ENCODE peak calls at places on chromosomes 4 and X, in four cellular contexts. D is heart right ventricle, G is Caki2, O is activated T-cell treated with anti-CD3 and anti-CD28 coated beads for 1 hour. S is an unnamed sample.
A peak's percentile ranks its signal among the peaks of the same experiment; 100 is the strongest.

GRCh38 chr4:113971706-113972360 is 7.6 kb downstream of the ARSJ start:
- DNase-seq in D (no peak), G (no peak), O (no peak), S (no peak)

GRCh38 chr4:68855771-68856170 is 40.0 kb downstream of the UGT2B10 start:
- DNase-seq in D (no peak), G (no peak), O (no peak), S (no peak)

GRCh38 chr4:10619220-10619619 is 65.3 kb downstream of the CLNK start:
- DNase-seq in D (no peak), G (peak; percentile 35), O (no peak), S (no peak)

GRCh38 chrX:39445336-39445735 is 644.1 kb downstream of the MID1IP1 start:
- DNase-seq in D (no peak), G (no peak), O (peak; percentile 20), S (peak; percentile 39)

GRCh38 chr4:147318581-147318980 is 162.3 kb upstream of the EDNRA start:
- DNase-seq in D (no peak), G (no peak), O (no peak), S (no peak)

GRCh38 chr4:95835672-95836071 is 4.2 kb upstream of the PDHA2 start:
- DNase-seq in D (no peak), G (peak; percentile 2), O (no peak), S (peak; percentile 4)

GRCh38 chr4:55509272-55509671 is 37.4 kb downstream of the CLOCK start:
- DNase-seq in D (no peak), G (no peak), O (no peak), S (no peak)

GRCh38 chrX:9927638-9928037 is 39.5 kb upstream of the CLDN34 start:
- DNase-seq in D (no peak), G (no peak), O (no peak), S (no peak)

GRCh38 chr4:39706829-39707511 is 9.0 kb downstream of the UBE2K start:
- DNase-seq in D (no peak), G (peak; percentile 59), O (no peak), S (peak; percentile 40)

GRCh38 chrX:34893741-34894140 is 48.9 kb upstream of the FAM47B start:
- DNase-seq in D (no peak), G (no peak), O (no peak), S (no peak)

GRCh38 chr4:123481034-123481433 is 84.4 kb downstream of the SPRY1 start:
- DNase-seq in D (no peak), G (no peak), O (no peak), S (no peak)

GRCh38 chr4:10554694-10555093 is 97.5 kb upstream of the ZNF518B start:
- DNase-seq in D (no peak), G (peak; percentile 30), O (peak; percentile 23), S (peak; percentile 62)

GRCh38 chrX:20217279-20217678 is 49.4 kb downstream of the RPS6KA3 start:
- DNase-seq in D (no peak), G (no peak), O (no peak), S (no peak)

GRCh38 chr4:600850-601515 is 24.4 kb upstream of the PDE6B start:
- DNase-seq in D (no peak), G (no peak), O (no peak), S (no peak)

GRCh38 chrX:3697701-3698279 is 15.7 kb downstream of the PRKX start:
- DNase-seq in D (peak; percentile 22), G (peak; percentile 96), O (no peak), S (peak; percentile 29)

GRCh38 chr4:143558823-143559756 is 45.6 kb downstream of the SMARCA5 start:
- DNase-seq in D (peak; percentile 62), G (peak; percentile 74), O (peak; percentile 61), S (peak; percentile 83)

GRCh38 chrX:2894885-2895292 is 34.2 kb downstream of the ARSD start:
- DNase-seq in D (no peak), G (peak; percentile 38), O (no peak), S (no peak)

GRCh38 chr4:165204462-165204830 is 2.9 kb upstream of the KLHL2 start:
- DNase-seq in D (no peak), G (no peak), O (no peak), S (no peak)

GRCh38 chr4:169248645-169249044 is 22.1 kb downstream of the SH3RF1 start:
- DNase-seq in D (no peak), G (no peak), O (no peak), S (no peak)

GRCh38 chr4:73740353-73740778 is at the start of gene CXCL8:
- DNase-seq in D (peak; percentile 45), G (peak; percentile 76), O (no peak), S (no peak)

GRCh38 chr4:7697821-7698220 is 241.8 kb downstream of the AFAP1 start:
- DNase-seq in D (no peak), G (no peak), O (no peak), S (no peak)

GRCh38 chr4:168098257-168098717 is 6.0 kb downstream of the ANXA10 start:
- DNase-seq in D (no peak), G (peak; percentile 42), O (no peak), S (no peak)

GRCh38 chr4:144575181-144575580 is 70.8 kb upstream of the HHIP start:
- DNase-seq in D (no peak), G (no peak), O (no peak), S (peak; percentile 40)

GRCh38 chr4:147285751-147286150 is 195.1 kb upstream of the EDNRA start:
- DNase-seq in D (no peak), G (no peak), O (no peak), S (no peak)

GRCh38 chr4:1371151-1371830 is 24.3 kb downstream of the UVSSA start:
- DNase-seq in D (no peak), G (no peak), O (no peak), S (no peak)

GRCh38 chr4:104519588-104519987 is 24.9 kb upstream of the CXXC4 start:
- DNase-seq in D (no peak), G (no peak), O (no peak), S (peak; percentile 33)

GRCh38 chr4:139209470-139210063 is 32.5 kb upstream of the ELF2 start:
- DNase-seq in D (no peak), G (no peak), O (no peak), S (no peak)

GRCh38 chr4:55553442-55553841 is 6.7 kb upstream of the CLOCK start:
- DNase-seq in D (no peak), G (peak; percentile 83), O (no peak), S (peak; percentile 33)

GRCh38 chr4:101600287-101600686 is 190.2 kb upstream of the BANK1 start:
- DNase-seq in D (no peak), G (no peak), O (no peak), S (no peak)

GRCh38 chr4:25578431-25578830 is 77.2 kb upstream of the SLC34A2 start:
- DNase-seq in D (no peak), G (no peak), O (no peak), S (no peak)

GRCh38 chrX:141402897-141403610 is 160.7 kb upstream of the SPANXC start:
- DNase-seq in D (no peak), G (no peak), O (no peak), S (no peak)

GRCh38 chr4:182809417-182810102 is 107.6 kb downstream of the DCTD start:
- DNase-seq in D (no peak), G (no peak), O (no peak), S (no peak)

GRCh38 chr4:173537628-173538147 is 7.7 kb upstream of the HAND2 start:
- DNase-seq in D (no peak), G (no peak), O (no peak), S (no peak)

GRCh38 chr4:87387237-87387636 is 3.8 kb downstream of the HSD17B11 start:
- DNase-seq in D (no peak), G (no peak), O (no peak), S (no peak)

GRCh38 chr4:86955888-86956451 is 21.2 kb downstream of the AFF1 start:
- DNase-seq in D (no peak), G (no peak), O (no peak), S (no peak)

GRCh38 chr4:32106767-32107166 is 1386.6 kb downstream of the PCDH7 start:
- DNase-seq in D (no peak), G (no peak), O (no peak), S (no peak)

GRCh38 chr4:120769227-120769626 is 153.3 kb downstream of the PRDM5 start:
- DNase-seq in D (no peak), G (peak; percentile 48), O (no peak), S (no peak)

S was measured in GM12865.